ENCODE peak calls at places on chromosomes 5 and 9, in seven cellular contexts. One of them, this sample, is unnamed.

GRCh38 chr9:129580211-129580915 is 40.5 kb downstream of the C9orf50 start:
- DNase-seq in tibial nerve: no peak
- DNase-seq in cardiac fibroblast: no peak
- DNase-seq in uterus: no peak
- DNase-seq in SK-N-SH: no peak
- DNase-seq in AG04450: no peak
- DNase-seq in cardiac muscle cell: no peak
- DNase-seq in this sample: no peak

GRCh38 chr5:102666164-102666951 is 88.7 kb upstream of the PAM start:
- DNase-seq in tibial nerve: no peak
- DNase-seq in cardiac fibroblast: no peak
- DNase-seq in uterus: no peak
- DNase-seq in SK-N-SH: peak; percentile 52
- DNase-seq in AG04450: no peak
- DNase-seq in cardiac muscle cell: peak; percentile 3
- DNase-seq in this sample: no peak

GRCh38 chr5:178547052-178547666 is 43.0 kb downstream of the COL23A1 start:
- DNase-seq in tibial nerve: no peak
- DNase-seq in cardiac fibroblast: no peak
- DNase-seq in uterus: no peak
- DNase-seq in SK-N-SH: no peak
- DNase-seq in AG04450: no peak
- DNase-seq in cardiac muscle cell: no peak
- DNase-seq in this sample: no peak

GRCh38 chr9:35481347-35481975 is 8.4 kb upstream of the RUSC2 start:
- DNase-seq in tibial nerve: peak; percentile 55
- DNase-seq in cardiac fibroblast: peak; percentile 87
- DNase-seq in uterus: no peak
- DNase-seq in SK-N-SH: peak; percentile 37
- DNase-seq in AG04450: peak; percentile 52
- DNase-seq in cardiac muscle cell: peak; percentile 87
- DNase-seq in this sample: no peak

GRCh38 chr5:125485003-125485641 is 738.7 kb upstream of the ZNF608 start:
- DNase-seq in tibial nerve: peak; percentile 66
- DNase-seq in cardiac fibroblast: peak; percentile 97
- DNase-seq in uterus: peak; percentile 51
- DNase-seq in SK-N-SH: peak; percentile 32
- DNase-seq in AG04450: peak; percentile 94
- DNase-seq in cardiac muscle cell: peak; percentile 97
- DNase-seq in this sample: no peak

GRCh38 chr5:93151121-93151520 is 429.9 kb downstream of the NR2F1-AS1 start:
- DNase-seq in tibial nerve: no peak
- DNase-seq in cardiac fibroblast: peak; percentile 34
- DNase-seq in uterus: no peak
- DNase-seq in SK-N-SH: no peak
- DNase-seq in AG04450: no peak
- DNase-seq in cardiac muscle cell: no peak
- DNase-seq in this sample: no peak

GRCh38 chr5:86679529-86679928 is 61.8 kb downstream of the COX7C start:
- DNase-seq in tibial nerve: peak; percentile 52
- DNase-seq in cardiac fibroblast: peak; percentile 85
- DNase-seq in uterus: no peak
- DNase-seq in SK-N-SH: peak; percentile 22
- DNase-seq in AG04450: peak; percentile 27
- DNase-seq in cardiac muscle cell: peak; percentile 89
- DNase-seq in this sample: peak; percentile 1

GRCh38 chr9:99239341-99240055 is 17.4 kb downstream of the SEC61B start:
- DNase-seq in tibial nerve: no peak
- DNase-seq in cardiac fibroblast: peak; percentile 48
- DNase-seq in uterus: no peak
- DNase-seq in SK-N-SH: no peak
- DNase-seq in AG04450: no peak
- DNase-seq in cardiac muscle cell: peak; percentile 68
- DNase-seq in this sample: no peak

GRCh38 chr9:127970401-127971313 is 10.1 kb downstream of the EEIG1 start:
- DNase-seq in tibial nerve: no peak
- DNase-seq in cardiac fibroblast: no peak
- DNase-seq in uterus: no peak
- DNase-seq in SK-N-SH: peak; percentile 10
- DNase-seq in AG04450: no peak
- DNase-seq in cardiac muscle cell: no peak
- DNase-seq in this sample: no peak

GRCh38 chr9:15229475-15229874 is 77.5 kb downstream of the TTC39B start:
- DNase-seq in tibial nerve: no peak
- DNase-seq in cardiac fibroblast: no peak
- DNase-seq in uterus: no peak
- DNase-seq in SK-N-SH: no peak
- DNase-seq in AG04450: no peak
- DNase-seq in cardiac muscle cell: no peak
- DNase-seq in this sample: no peak

GRCh38 chr9:38390442-38390841 is 2.1 kb upstream of the ALDH1B1 start:
- DNase-seq in tibial nerve: no peak
- DNase-seq in cardiac fibroblast: no peak
- DNase-seq in uterus: no peak
- DNase-seq in SK-N-SH: no peak
- DNase-seq in AG04450: no peak
- DNase-seq in cardiac muscle cell: no peak
- DNase-seq in this sample: no peak

GRCh38 chr5:154047324-154047723 is 8.6 kb downstream of the MFAP3 start:
- DNase-seq in tibial nerve: no peak
- DNase-seq in cardiac fibroblast: no peak
- DNase-seq in uterus: no peak
- DNase-seq in SK-N-SH: no peak
- DNase-seq in AG04450: no peak
- DNase-seq in cardiac muscle cell: no peak
- DNase-seq in this sample: no peak

GRCh38 chr9:70563437-70564204 is 149.2 kb upstream of the KLF9 start:
- DNase-seq in tibial nerve: no peak
- DNase-seq in cardiac fibroblast: peak; percentile 73
- DNase-seq in uterus: no peak
- DNase-seq in SK-N-SH: no peak
- DNase-seq in AG04450: no peak
- DNase-seq in cardiac muscle cell: peak; percentile 82
- DNase-seq in this sample: peak; percentile 27

GRCh38 chr5:76662521-76662920 is 39.3 kb upstream of the F2RL2 start:
- DNase-seq in tibial nerve: no peak
- DNase-seq in cardiac fibroblast: no peak
- DNase-seq in uterus: no peak
- DNase-seq in SK-N-SH: no peak
- DNase-seq in AG04450: no peak
- DNase-seq in cardiac muscle cell: no peak
- DNase-seq in this sample: no peak

GRCh38 chr9:37534412-37534811 is 41.8 kb downstream of the FBXO10 start:
- DNase-seq in tibial nerve: no peak
- DNase-seq in cardiac fibroblast: no peak
- DNase-seq in uterus: no peak
- DNase-seq in SK-N-SH: no peak
- DNase-seq in AG04450: no peak
- DNase-seq in cardiac muscle cell: no peak
- DNase-seq in this sample: no peak

GRCh38 chr9:2630158-2630557 is 8.6 kb downstream of the VLDLR start:
- DNase-seq in tibial nerve: no peak
- DNase-seq in cardiac fibroblast: no peak
- DNase-seq in uterus: no peak
- DNase-seq in SK-N-SH: no peak
- DNase-seq in AG04450: no peak
- DNase-seq in cardiac muscle cell: no peak
- DNase-seq in this sample: no peak

GRCh38 chr5:175460126-175460525 is 16.1 kb upstream of the DRD1 start:
- DNase-seq in tibial nerve: no peak
- DNase-seq in cardiac fibroblast: peak; percentile 20
- DNase-seq in uterus: no peak
- DNase-seq in SK-N-SH: no peak
- DNase-seq in AG04450: no peak
- DNase-seq in cardiac muscle cell: peak; percentile 21
- DNase-seq in this sample: no peak

GRCh38 chr9:75957095-75957494 is 66.6 kb downstream of the PCSK5 start:
- DNase-seq in tibial nerve: no peak
- DNase-seq in cardiac fibroblast: no peak
- DNase-seq in uterus: no peak
- DNase-seq in SK-N-SH: no peak
- DNase-seq in AG04450: no peak
- DNase-seq in cardiac muscle cell: no peak
- DNase-seq in this sample: no peak

GRCh38 chr5:41962491-41962890 is 37.4 kb downstream of the FBXO4 start:
- DNase-seq in tibial nerve: no peak
- DNase-seq in cardiac fibroblast: no peak
- DNase-seq in uterus: no peak
- DNase-seq in SK-N-SH: no peak
- DNase-seq in AG04450: no peak
- DNase-seq in cardiac muscle cell: no peak
- DNase-seq in this sample: no peak

GRCh38 chr5:164048527-164048926 is 543.1 kb downstream of the MAT2B start:
- DNase-seq in tibial nerve: no peak
- DNase-seq in cardiac fibroblast: peak; percentile 67
- DNase-seq in uterus: no peak
- DNase-seq in SK-N-SH: peak; percentile 3
- DNase-seq in AG04450: no peak
- DNase-seq in cardiac muscle cell: peak; percentile 62
- DNase-seq in this sample: no peak

GRCh38 chr5:149220750-149221149 is 50.9 kb upstream of the AFAP1L1 start:
- DNase-seq in tibial nerve: no peak
- DNase-seq in cardiac fibroblast: no peak
- DNase-seq in uterus: no peak
- DNase-seq in SK-N-SH: no peak
- DNase-seq in AG04450: no peak
- DNase-seq in cardiac muscle cell: no peak
- DNase-seq in this sample: no peak

GRCh38 chr9:93575706-93576295 is 583 bp upstream of the PHF2 start:
- DNase-seq in tibial nerve: peak; percentile 49
- DNase-seq in cardiac fibroblast: peak; percentile 39
- DNase-seq in uterus: peak; percentile 60
- DNase-seq in SK-N-SH: peak; percentile 75
- DNase-seq in AG04450: no peak
- DNase-seq in cardiac muscle cell: peak; percentile 35
- DNase-seq in this sample: peak; percentile 80

GRCh38 chr5:37495210-37495609 is 116.1 kb downstream of the WDR70 start:
- DNase-seq in tibial nerve: no peak
- DNase-seq in cardiac fibroblast: peak; percentile 49
- DNase-seq in uterus: no peak
- DNase-seq in SK-N-SH: no peak
- DNase-seq in AG04450: no peak
- DNase-seq in cardiac muscle cell: peak; percentile 51
- DNase-seq in this sample: no peak

DNA sequence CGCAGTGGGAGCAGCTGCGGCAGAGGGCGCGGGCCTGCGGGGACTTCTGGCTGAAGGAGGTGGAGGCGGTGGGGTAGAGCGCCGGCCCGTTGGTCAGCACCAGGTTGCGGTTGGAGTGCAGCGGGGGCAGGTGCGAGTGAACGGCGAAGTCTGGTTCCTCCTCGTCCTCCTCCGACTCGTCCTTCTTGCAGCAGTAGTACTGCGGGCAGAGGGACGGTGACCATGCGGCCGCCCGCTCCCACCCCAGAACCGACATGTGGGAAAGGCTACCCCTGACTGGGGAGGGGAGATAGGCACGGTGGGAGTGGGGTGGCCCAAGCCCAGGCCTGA is 30.0 kb downstream of the FAM163B start:
- DNase-seq in tibial nerve: no peak
- DNase-seq in cardiac fibroblast: no peak
- DNase-seq in uterus: no peak
- DNase-seq in SK-N-SH: no peak
- DNase-seq in AG04450: no peak
- DNase-seq in cardiac muscle cell: no peak
- DNase-seq in this sample: no peak
- H3K4me3 ChIP-seq in tibial nerve: no peak overlapping the region
- H3K4me3 ChIP-seq in cardiac fibroblast: no peak overlapping the region
- H3K4me3 ChIP-seq in uterus: no peak overlapping the region
- H3K4me3 ChIP-seq in SK-N-SH: no peak overlapping the region
- H3K4me3 ChIP-seq in AG04450: no peak overlapping the region
- H3K4me3 ChIP-seq in cardiac muscle cell: no peak overlapping the region
- H3K4me3 ChIP-seq in this sample: no peak overlapping the region

GRCh38 chr5:129853588-129853987 is 50.7 kb upstream of the CHSY3 start:
- DNase-seq in tibial nerve: no peak
- DNase-seq in cardiac fibroblast: no peak
- DNase-seq in uterus: no peak
- DNase-seq in SK-N-SH: no peak
- DNase-seq in AG04450: no peak
- DNase-seq in cardiac muscle cell: no peak
- DNase-seq in this sample: no peak
- H3K4me3 ChIP-seq in tibial nerve: no peak overlapping the region
- H3K4me3 ChIP-seq in cardiac fibroblast: no peak overlapping the region
- H3K4me3 ChIP-seq in uterus: no peak overlapping the region
- H3K4me3 ChIP-seq in SK-N-SH: no peak overlapping the region
- H3K4me3 ChIP-seq in AG04450: no peak overlapping the region
- H3K4me3 ChIP-seq in cardiac muscle cell: no peak overlapping the region
- H3K4me3 ChIP-seq in this sample: no peak overlapping the region

DNA sequence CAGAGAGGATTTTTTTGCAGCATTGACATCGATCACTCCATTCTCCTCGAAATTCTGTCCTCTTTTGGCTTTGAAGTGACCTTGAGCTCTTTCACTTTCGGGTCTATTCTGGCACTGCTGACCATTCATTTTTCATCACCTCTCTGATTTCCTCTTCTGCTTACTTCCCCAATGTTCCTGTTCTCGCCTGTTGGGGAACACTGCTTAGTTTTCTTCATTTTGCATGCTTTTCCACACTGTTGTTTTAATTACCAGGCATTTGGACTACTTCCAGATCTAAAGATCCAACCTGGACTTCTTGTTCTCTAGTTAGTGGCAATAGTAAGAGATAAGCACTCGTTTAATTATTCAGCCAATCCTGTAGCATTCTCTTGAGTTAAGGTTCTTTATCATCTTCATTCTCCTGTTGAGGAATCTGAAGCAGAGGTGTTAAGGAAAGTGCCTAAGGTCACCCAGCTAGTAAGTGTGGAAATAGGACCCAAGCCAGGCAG is 53.4 kb downstream of the MAN2A1 start:
- DNase-seq in tibial nerve: no peak
- DNase-seq in cardiac fibroblast: no peak
- DNase-seq in uterus: no peak
- DNase-seq in SK-N-SH: no peak
- DNase-seq in AG04450: no peak
- DNase-seq in cardiac muscle cell: no peak
- DNase-seq in this sample: no peak
- H3K4me3 ChIP-seq in tibial nerve: no peak overlapping the region
- H3K4me3 ChIP-seq in cardiac fibroblast: no peak overlapping the region
- H3K4me3 ChIP-seq in uterus: no peak overlapping the region
- H3K4me3 ChIP-seq in SK-N-SH: no peak overlapping the region
- H3K4me3 ChIP-seq in AG04450: no peak overlapping the region
- H3K4me3 ChIP-seq in cardiac muscle cell: no peak overlapping the region
- H3K4me3 ChIP-seq in this sample: no peak overlapping the region

GRCh38 chr9:83701286-83701685 is 6.5 kb downstream of the UBQLN1 start:
- DNase-seq in tibial nerve: no peak
- DNase-seq in cardiac fibroblast: no peak
- DNase-seq in uterus: no peak
- DNase-seq in SK-N-SH: no peak
- DNase-seq in AG04450: no peak
- DNase-seq in cardiac muscle cell: no peak
- DNase-seq in this sample: no peak

GRCh38 chr9:83698976-83699585 is 8.7 kb downstream of the UBQLN1 start:
- DNase-seq in tibial nerve: no peak
- DNase-seq in cardiac fibroblast: no peak
- DNase-seq in uterus: no peak
- DNase-seq in SK-N-SH: no peak
- DNase-seq in AG04450: no peak
- DNase-seq in cardiac muscle cell: no peak
- DNase-seq in this sample: no peak

GRCh38 chr9:83699615-83700014 is 8.1 kb downstream of the UBQLN1 start:
- DNase-seq in tibial nerve: no peak
- DNase-seq in cardiac fibroblast: no peak
- DNase-seq in uterus: no peak
- DNase-seq in SK-N-SH: no peak
- DNase-seq in AG04450: no peak
- DNase-seq in cardiac muscle cell: no peak
- DNase-seq in this sample: no peak

GRCh38 chr9:83706703-83707517 is 848 bp downstream of the UBQLN1 start:
- DNase-seq in tibial nerve: peak; percentile 14
- DNase-seq in cardiac fibroblast: peak; percentile 36
- DNase-seq in uterus: peak; percentile 33
- DNase-seq in SK-N-SH: peak; percentile 72
- DNase-seq in AG04450: no peak
- DNase-seq in cardiac muscle cell: peak; percentile 39
- DNase-seq in this sample: peak; percentile 30

GRCh38 chr9:83701769-83702168 is 6.0 kb downstream of the UBQLN1 start:
- DNase-seq in tibial nerve: no peak
- DNase-seq in cardiac fibroblast: peak; percentile 52
- DNase-seq in uterus: no peak
- DNase-seq in SK-N-SH: no peak
- DNase-seq in AG04450: no peak
- DNase-seq in cardiac muscle cell: peak; percentile 63
- DNase-seq in this sample: no peak
- H3K4me3 ChIP-seq in tibial nerve: no peak overlapping the region
- H3K4me3 ChIP-seq in cardiac fibroblast: no peak overlapping the region
- H3K4me3 ChIP-seq in uterus: no peak overlapping the region
- H3K4me3 ChIP-seq in SK-N-SH: no peak overlapping the region
- H3K4me3 ChIP-seq in AG04450: no peak overlapping the region
- H3K4me3 ChIP-seq in cardiac muscle cell: no peak overlapping the region
- H3K4me3 ChIP-seq in this sample: no peak overlapping the region

This sample was measured in HL-60.